ENCODE peak calls at places on chromosomes 7 and 10, in seven cellular contexts. X is GM12864, T is HCT116, Y is transverse colon, K is tibial nerve, E is tibial artery, N is lower lobe of right lung. C is an unnamed sample.

GRCh38 chr10:116663342-116663741 is 42.6 kb downstream of the PNLIPRP2 start:
- DNase-seq in X (no peak), T (no peak), Y (no peak), K (no peak), E (no peak), N (no peak), C (no peak)

GRCh38 chr7:24963218-24963617 is 16.8 kb downstream of the OSBPL3 start:
- DNase-seq in X (peak), T (no peak), Y (peak), K (no peak), E (peak), N (peak), C (no peak)

GRCh38 chr7:70728873-70729552 is 402.9 kb upstream of the GALNT17 start:
- DNase-seq in X (no peak), T (no peak), Y (peak), K (no peak), E (no peak), N (no peak), C (no peak)

GRCh38 chr10:69383485-69384089 is 33.1 kb downstream of the TACR2 start:
- DNase-seq in X (no peak), T (no peak), Y (no peak), K (no peak), E (no peak), N (no peak), C (no peak)

GRCh38 chr10:30111340-30111980 is 52.1 kb upstream of the JCAD start:
- DNase-seq in X (no peak), T (no peak), Y (no peak), K (no peak), E (no peak), N (no peak), C (peak)

GRCh38 chr7:3955751-3956696 is 655.0 kb downstream of the SDK1 start:
- DNase-seq in X (no peak), T (no peak), Y (peak), K (no peak), E (no peak), N (no peak), C (no peak)

GRCh38 chr7:1693419-1693990 is 23.4 kb downstream of the ELFN1 start:
- DNase-seq in X (no peak), T (no peak), Y (no peak), K (peak), E (peak), N (peak), C (no peak)

GRCh38 chr7:74479961-74480829 is 26.5 kb downstream of the GTF2IRD1 start:
- DNase-seq in X (no peak), T (no peak), Y (peak), K (peak), E (peak), N (peak), C (no peak)

GRCh38 chr10:126062132-126063032 is 166.0 kb downstream of the FANK1 start:
- DNase-seq in X (no peak), T (peak), Y (peak), K (peak), E (peak), N (peak), C (peak)

GRCh38 chr10:131723601-131724530 is 176.9 kb upstream of the PPP2R2D start:
- DNase-seq in X (no peak), T (no peak), Y (no peak), K (no peak), E (peak), N (no peak), C (no peak)

GRCh38 chr10:113007821-113008220 is 57.8 kb downstream of the TCF7L2 start:
- DNase-seq in X (no peak), T (no peak), Y (no peak), K (no peak), E (no peak), N (no peak), C (no peak)

GRCh38 chr7:5622286-5622685 is 159.2 kb downstream of the RNF216 start:
- DNase-seq in X (no peak), T (no peak), Y (no peak), K (no peak), E (no peak), N (no peak), C (no peak)

GRCh38 chr10:25017247-25017590 is 807 bp downstream of the THNSL1 start:
- DNase-seq in X (no peak), T (no peak), Y (peak), K (no peak), E (no peak), N (no peak), C (no peak)

GRCh38 chr7:157279973-157280841 is 56.6 kb upstream of the DNAJB6 start:
- DNase-seq in X (no peak), T (no peak), Y (no peak), K (no peak), E (no peak), N (peak), C (no peak)

GRCh38 chr7:100397336-100398081 is 24.2 kb downstream of the PILRA start:
- DNase-seq in X (no peak), T (no peak), Y (no peak), K (no peak), E (no peak), N (no peak), C (no peak)

GRCh38 chr7:29806131-29806792 is at the start of gene WIPF3:
- DNase-seq in X (no peak), T (peak), Y (peak), K (no peak), E (peak), N (peak), C (no peak)

GRCh38 chr7:5831196-5831595 is 49.4 kb upstream of the OCM start:
- DNase-seq in X (no peak), T (no peak), Y (no peak), K (no peak), E (no peak), N (no peak), C (peak)

GRCh38 chr7:128404826-128405344 is 4.9 kb downstream of the IMPDH1 start:
- DNase-seq in X (no peak), T (no peak), Y (no peak), K (no peak), E (no peak), N (no peak), C (no peak)

GRCh38 chr10:124081547-124082140 is 11.8 kb downstream of the CHST15 start:
- DNase-seq in X (no peak), T (no peak), Y (no peak), K (no peak), E (no peak), N (peak), C (no peak)

GRCh38 chr10:73908853-73909611 is 1.9 kb upstream of the PLAU start:
- DNase-seq in X (peak), T (no peak), Y (peak), K (no peak), E (peak), N (peak), C (peak)

GRCh38 chr10:97274828-97275227 is 17.6 kb downstream of the ARHGAP19 start:
- DNase-seq in X (no peak), T (no peak), Y (no peak), K (no peak), E (no peak), N (no peak), C (no peak)

GRCh38 chr10:14146005-14146404 is 184.7 kb downstream of the FRMD4A start:
- DNase-seq in X (no peak), T (no peak), Y (no peak), K (no peak), E (no peak), N (no peak), C (peak)

GRCh38 chr10:5892007-5892406 is 2.0 kb downstream of the FBH1 start:
- DNase-seq in X (no peak), T (no peak), Y (no peak), K (no peak), E (peak), N (no peak), C (no peak)

GRCh38 chr7:129951076-129952011 is 1.4 kb downstream of the UBE2H start:
- DNase-seq in X (no peak), T (no peak), Y (peak), K (no peak), E (peak), N (no peak), C (no peak)

GRCh38 chr7:132574281-132574680 is 2.0 kb downstream of the PLXNA4 start:
- DNase-seq in X (no peak), T (no peak), Y (no peak), K (no peak), E (no peak), N (no peak), C (no peak)

GRCh38 chr10:70742537-70743429 is 42.4 kb downstream of the TBATA start:
- DNase-seq in X (no peak), T (no peak), Y (peak), K (no peak), E (no peak), N (peak), C (peak)

GRCh38 chr7:118305686-118306085 is 81.2 kb downstream of the ANKRD7 start:
- DNase-seq in X (no peak), T (no peak), Y (no peak), K (no peak), E (no peak), N (no peak), C (no peak)

GRCh38 chr7:104299323-104299722 is 29.1 kb upstream of the LHFPL3 start:
- DNase-seq in X (no peak), T (no peak), Y (no peak), K (no peak), E (no peak), N (no peak), C (no peak)

GRCh38 chr10:31961675-31962074 is 33.0 kb upstream of the ARHGAP12 start:
- DNase-seq in X (no peak), T (no peak), Y (no peak), K (no peak), E (no peak), N (no peak), C (peak)

GRCh38 chr7:14332155-14332554 is 342.7 kb upstream of the ETV1 start:
- DNase-seq in X (no peak), T (no peak), Y (no peak), K (no peak), E (no peak), N (no peak), C (no peak)

GRCh38 chr7:51315393-51316261 is 982 bp downstream of the COBL start:
- DNase-seq in X (no peak), T (peak), Y (peak), K (no peak), E (no peak), N (peak), C (no peak)

GRCh38 chr7:79452495-79453265 is 787 bp downstream of the MAGI2 start:
- DNase-seq in X (no peak), T (no peak), Y (no peak), K (no peak), E (peak), N (peak), C (no peak)

GRCh38 chr10:102612964-102613275 is 31.4 kb upstream of the TRIM8 start:
- DNase-seq in X (no peak), T (no peak), Y (no peak), K (no peak), E (no peak), N (peak), C (no peak)

GRCh38 chr7:90246184-90246583 is 1.2 kb downstream of the CFAP69 start:
- DNase-seq in X (no peak), T (no peak), Y (no peak), K (no peak), E (peak), N (no peak), C (no peak)

GRCh38 chr10:119872860-119873671 is 423 bp upstream of the MCMBP start:
- DNase-seq in X (peak), T (peak), Y (peak), K (peak), E (peak), N (peak), C (no peak)

GRCh38 chr7:38318803-38319416 is 45.5 kb upstream of the TARP start:
- DNase-seq in X (peak), T (peak), Y (peak), K (no peak), E (no peak), N (no peak), C (peak)

GRCh38 chr10:909831-910230 is 21.7 kb downstream of the LARP4B start:
- DNase-seq in X (no peak), T (no peak), Y (no peak), K (no peak), E (no peak), N (no peak), C (no peak)

GRCh38 chr10:124989526-124989925 is 47.6 kb downstream of the ZRANB1 start:
- DNase-seq in X (no peak), T (no peak), Y (no peak), K (no peak), E (no peak), N (no peak), C (no peak)

DNA sequence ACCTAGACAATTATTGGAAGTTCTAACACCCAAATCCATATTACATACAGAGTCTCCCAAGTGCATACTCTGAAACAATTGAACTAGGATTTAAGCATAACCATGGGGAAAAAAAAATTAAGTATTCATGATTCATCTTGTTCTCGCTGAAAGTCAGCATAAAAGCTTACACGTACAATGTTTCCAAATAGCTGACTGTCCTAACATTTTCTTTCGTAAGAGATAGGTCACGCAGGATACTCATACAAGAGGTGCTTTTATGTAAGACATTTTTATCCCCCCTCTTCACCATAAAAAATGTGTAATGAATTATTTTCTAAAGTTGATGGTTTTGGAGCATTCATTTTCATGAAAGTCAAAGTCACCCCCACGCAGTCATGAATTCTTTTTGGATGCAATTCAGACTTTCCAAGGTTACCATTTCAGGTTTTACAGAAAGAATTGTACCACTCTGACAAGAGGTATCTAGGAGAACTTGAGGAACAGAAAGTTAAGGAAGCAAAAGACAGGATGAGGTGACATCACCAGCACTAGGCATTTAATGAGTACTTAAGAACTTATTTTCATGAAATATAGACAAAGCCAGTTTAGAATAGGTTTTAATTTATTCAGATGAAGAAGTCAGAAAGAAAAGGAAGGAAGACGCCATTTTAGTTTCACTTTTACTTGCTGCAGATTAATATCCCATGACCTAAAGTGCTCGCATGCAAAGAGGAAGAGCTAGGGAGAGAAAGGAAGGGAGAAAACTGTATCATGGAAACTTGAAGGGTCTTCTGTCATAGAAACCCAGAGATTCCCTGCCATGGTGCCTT is 55.8 kb downstream of the TMEM26 start:
- DNase-seq in X (no peak), T (no peak), Y (no peak), K (no peak), E (no peak), N (no peak), C (no peak)
- H3K4me3 ChIP-seq in X (no peak), T (no peak), Y (no peak), K (peak), E (peak), N (peak), C (no peak)

GRCh38 chr7:10128748-10129147 is 844.9 kb upstream of the PHF14 start:
- DNase-seq in X (no peak), T (no peak), Y (no peak), K (no peak), E (no peak), N (no peak), C (no peak)
- TF ChIP-seq CTCF in X (no peak), T (no peak), Y (no peak), K (no peak), E (no peak), N (peak), C (peak)

DNA sequence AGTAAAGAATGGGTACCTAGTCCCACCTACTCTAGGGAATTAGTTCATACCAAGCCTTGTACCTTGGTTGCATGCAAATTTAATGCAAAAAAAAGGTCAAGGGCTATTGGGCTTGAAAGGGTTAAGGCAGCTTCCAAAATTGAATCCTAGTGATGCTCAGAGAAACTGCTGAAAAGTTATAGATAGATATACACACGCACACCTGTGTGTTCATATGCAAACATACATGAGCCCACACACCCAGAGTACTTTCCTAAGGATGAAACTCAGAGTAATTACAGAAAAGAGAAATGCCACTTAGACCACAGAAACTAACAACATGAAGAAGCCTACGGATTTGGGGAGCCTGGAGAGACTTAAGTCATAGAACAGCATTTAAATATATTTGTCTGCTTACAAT is 1.5 kb downstream of the SLC25A13 start:
- DNase-seq in X (peak), T (no peak), Y (no peak), K (no peak), E (no peak), N (no peak), C (no peak)
- H3K4me3 ChIP-seq in X (peak), T (peak), Y (no peak), K (no peak), E (peak), N (peak), C (peak)

DNA sequence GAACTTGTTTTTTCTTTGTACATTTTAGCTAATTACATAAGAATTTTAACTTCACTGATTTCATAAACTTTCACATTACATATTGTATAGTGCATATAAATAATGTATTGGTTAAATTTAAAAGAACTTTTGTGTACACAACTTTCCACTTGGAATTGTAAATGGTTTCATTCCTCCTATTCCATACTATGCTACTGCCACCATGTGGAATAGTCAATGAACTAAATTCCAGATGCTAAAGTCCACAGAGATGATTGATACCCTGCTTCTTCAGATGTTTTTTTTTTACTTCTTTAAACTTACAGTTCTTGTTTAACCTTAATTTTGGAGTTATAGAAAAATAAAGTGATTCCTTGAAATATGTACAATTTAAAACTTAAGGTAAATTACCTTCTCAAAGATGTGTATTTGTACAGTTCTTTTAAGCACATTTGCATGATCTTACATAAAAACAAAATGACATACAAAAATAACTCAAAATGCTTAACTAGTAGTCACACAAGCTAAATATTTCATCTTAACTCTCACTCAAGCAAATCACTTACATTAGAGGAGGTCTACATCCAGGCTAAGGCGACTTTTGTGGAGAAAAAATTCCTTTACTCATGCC is 247.6 kb upstream of the HGF start:
- DNase-seq in X (no peak), T (peak), Y (no peak), K (no peak), E (no peak), N (no peak), C (no peak)
- TF ChIP-seq CTCF in X (peak), T (peak), Y (no peak), K (peak), E (peak), N (peak), C (peak)

GRCh38 chr10:51204691-51205090 is 130.4 kb downstream of the PRKG1 start:
- DNase-seq in X (no peak), T (no peak), Y (no peak), K (no peak), E (no peak), N (no peak), C (no peak)

GRCh38 chr10:51203359-51203758 is 129.1 kb downstream of the PRKG1 start:
- DNase-seq in X (no peak), T (no peak), Y (no peak), K (no peak), E (no peak), N (no peak), C (no peak)

GRCh38 chr10:51204076-51204475 is 129.8 kb downstream of the PRKG1 start:
- DNase-seq in X (no peak), T (no peak), Y (no peak), K (no peak), E (no peak), N (no peak), C (no peak)

GRCh38 chr10:51201947-51202346 is 127.7 kb downstream of the PRKG1 start:
- DNase-seq in X (no peak), T (no peak), Y (peak), K (no peak), E (no peak), N (no peak), C (no peak)

GRCh38 chr10:51206471-51206870 is 132.2 kb downstream of the PRKG1 start:
- DNase-seq in X (no peak), T (no peak), Y (no peak), K (no peak), E (no peak), N (no peak), C (no peak)
- H3K4me3 ChIP-seq in X (no peak), T (no peak), Y (no peak), K (no peak), E (no peak), N (no peak), C (no peak)

C was measured in HFF-Myc.